ENCODE peak calls at places on chromosomes 11 and 22, in eight cellular contexts. M, O, S, Z, K, Q, P and D are unnamed samples.

GRCh38 chr22:27331526-27332281 is 469.9 kb downstream of the MN1 start:
- DNase-seq in M (peak), O (peak), S (peak), Z (peak), K (peak), Q (no peak), P (peak), D (peak)

GRCh38 chr11:104106136-104106754 is 57.7 kb downstream of the PDGFD start:
- DNase-seq in M (no peak), O (no peak), S (no peak), Z (no peak), K (no peak), Q (no peak), P (peak), D (peak)

GRCh38 chr11:43504316-43504950 is 145.7 kb downstream of the TTC17 start:
- DNase-seq in M (no peak), O (no peak), S (peak), Z (peak), K (peak), Q (peak), P (peak), D (no peak)

GRCh38 chr11:80627364-80627763 is 1186.5 kb upstream of the TENM4 start:
- DNase-seq in M (no peak), O (no peak), S (no peak), Z (peak), K (no peak), Q (no peak), P (no peak), D (no peak)

GRCh38 chr22:30204015-30204741 is 42.4 kb downstream of the LIF start:
- DNase-seq in M (no peak), O (no peak), S (no peak), Z (peak), K (no peak), Q (no peak), P (no peak), D (no peak)

GRCh38 chr11:130435671-130436070 is 7.3 kb upstream of the ADAMTS8 start:
- DNase-seq in M (no peak), O (no peak), S (no peak), Z (no peak), K (no peak), Q (no peak), P (peak), D (no peak)

GRCh38 chr11:76807206-76807875 is 24.2 kb downstream of the TSKU start:
- DNase-seq in M (peak), O (peak), S (peak), Z (peak), K (peak), Q (peak), P (peak), D (no peak)

GRCh38 chr11:132186699-132187098 is 816.3 kb downstream of the NTM start:
- DNase-seq in M (no peak), O (no peak), S (no peak), Z (peak), K (peak), Q (no peak), P (no peak), D (no peak)

GRCh38 chr11:123363556-123363955 is 66.5 kb upstream of the GRAMD1B start:
- DNase-seq in M (no peak), O (no peak), S (no peak), Z (no peak), K (no peak), Q (no peak), P (no peak), D (no peak)

GRCh38 chr22:19576460-19577421 is 52.5 kb upstream of the CLDN5 start:
- DNase-seq in M (no peak), O (no peak), S (no peak), Z (peak), K (peak), Q (peak), P (peak), D (peak)

GRCh38 chr11:690738-691633 is 4.0 kb downstream of the DEAF1 start:
- DNase-seq in M (no peak), O (no peak), S (no peak), Z (no peak), K (no peak), Q (no peak), P (peak), D (no peak)

GRCh38 chr11:25734592-25735211 is 597.2 kb upstream of the ANO3 start:
- DNase-seq in M (no peak), O (no peak), S (no peak), Z (peak), K (peak), Q (peak), P (peak), D (no peak)

GRCh38 chr11:107719062-107719461 is 7.2 kb upstream of the SLN start:
- DNase-seq in M (no peak), O (no peak), S (no peak), Z (no peak), K (no peak), Q (no peak), P (no peak), D (no peak)

GRCh38 chr22:22185217-22185616 is 59.4 kb upstream of the VPREB1 start:
- DNase-seq in M (no peak), O (no peak), S (no peak), Z (no peak), K (no peak), Q (no peak), P (no peak), D (no peak)

GRCh38 chr11:110305169-110306018 is 9.0 kb upstream of the RDX start:
- DNase-seq in M (no peak), O (no peak), S (peak), Z (peak), K (no peak), Q (no peak), P (peak), D (no peak)

GRCh38 chr22:49726022-49726681 is 101.5 kb downstream of the BRD1 start:
- DNase-seq in M (no peak), O (no peak), S (no peak), Z (no peak), K (no peak), Q (no peak), P (no peak), D (no peak)

GRCh38 chr11:2301631-2302272 is at the start of the genes C11orf21 and TSPAN32:
- DNase-seq in M (peak), O (peak), S (no peak), Z (no peak), K (no peak), Q (peak), P (peak), D (no peak)

GRCh38 chr11:79708319-79708928 is 267.6 kb upstream of the TENM4 start:
- DNase-seq in M (no peak), O (no peak), S (peak), Z (peak), K (peak), Q (peak), P (peak), D (peak)

GRCh38 chr22:49941507-49942316 is 18.9 kb upstream of the PIM3 start:
- DNase-seq in M (no peak), O (no peak), S (no peak), Z (no peak), K (no peak), Q (no peak), P (no peak), D (no peak)

GRCh38 chr22:17097062-17097461 is 12.3 kb downstream of the IL17RA start:
- DNase-seq in M (no peak), O (peak), S (no peak), Z (no peak), K (no peak), Q (no peak), P (no peak), D (no peak)

GRCh38 chr11:72741429-72741833 is 10.8 kb downstream of the ARAP1 start:
- DNase-seq in M (no peak), O (peak), S (no peak), Z (peak), K (peak), Q (peak), P (no peak), D (no peak)

GRCh38 chr11:15923169-15923568 is 433.2 kb downstream of the SOX6 start:
- DNase-seq in M (no peak), O (no peak), S (no peak), Z (peak), K (peak), Q (no peak), P (no peak), D (no peak)

GRCh38 chr11:128516467-128516778 is 70.9 kb downstream of the ETS1 start:
- DNase-seq in M (no peak), O (no peak), S (no peak), Z (no peak), K (no peak), Q (no peak), P (no peak), D (no peak)

GRCh38 chr11:128513915-128514681 is 73.3 kb downstream of the ETS1 start:
- DNase-seq in M (no peak), O (no peak), S (no peak), Z (no peak), K (no peak), Q (no peak), P (no peak), D (no peak)

GRCh38 chr11:128515766-128516466 is 71.4 kb downstream of the ETS1 start:
- DNase-seq in M (no peak), O (no peak), S (no peak), Z (no peak), K (no peak), Q (no peak), P (no peak), D (no peak)

GRCh38 chr11:128516886-128517285 is 70.5 kb downstream of the ETS1 start:
- DNase-seq in M (no peak), O (no peak), S (no peak), Z (no peak), K (no peak), Q (no peak), P (no peak), D (no peak)

GRCh38 chr11:128515086-128515485 is 72.3 kb downstream of the ETS1 start:
- DNase-seq in M (no peak), O (no peak), S (no peak), Z (no peak), K (no peak), Q (no peak), P (no peak), D (no peak)
- H3K4me3 ChIP-seq in M (no peak), O (peak), S (no peak), Z (no peak), K (no peak), Q (peak), P (no peak), D (no peak)

GRCh38 chr11:112345166-112345565 is 84.5 kb upstream of the PLET1 start:
- DNase-seq in M (no peak), O (no peak), S (no peak), Z (no peak), K (no peak), Q (no peak), P (no peak), D (no peak)

GRCh38 chr11:112343368-112344039 is 82.8 kb upstream of the PLET1 start:
- DNase-seq in M (no peak), O (no peak), S (no peak), Z (peak), K (no peak), Q (no peak), P (peak), D (no peak)

GRCh38 chr11:112346586-112346985 is 85.9 kb upstream of the PLET1 start:
- DNase-seq in M (no peak), O (no peak), S (no peak), Z (no peak), K (no peak), Q (no peak), P (no peak), D (no peak)

GRCh38 chr11:112344040-112344413 is 83.4 kb upstream of the PLET1 start:
- DNase-seq in M (no peak), O (no peak), S (no peak), Z (no peak), K (no peak), Q (no peak), P (no peak), D (no peak)

DNA sequence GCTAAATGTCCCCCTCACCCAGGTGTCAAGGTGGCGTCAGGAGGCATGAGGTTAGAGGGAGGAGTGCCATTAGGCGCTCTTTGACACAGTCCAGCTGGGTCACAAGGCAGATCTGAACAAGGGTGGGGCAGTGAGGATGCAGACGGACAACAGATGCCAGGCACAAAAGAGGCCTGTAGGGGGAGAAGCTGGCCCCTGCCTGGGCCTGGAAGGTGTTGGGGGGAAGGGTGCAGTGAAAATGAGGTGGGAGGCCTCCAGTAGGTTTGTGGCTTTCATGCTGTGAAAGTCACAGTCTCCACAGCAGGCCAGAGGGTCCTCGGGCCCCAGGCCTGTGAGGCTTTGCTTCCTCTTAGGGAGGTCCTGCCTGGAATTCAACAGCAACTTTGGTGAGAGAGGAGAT is 85.0 kb upstream of the PLET1 start:
- DNase-seq in M (no peak), O (no peak), S (no peak), Z (peak), K (peak), Q (no peak), P (no peak), D (no peak)
- TF ChIP-seq CTCF in M (no peak), O (no peak), S (no peak), Z (no peak), K (peak), Q (no peak), P (no peak), D (no peak)

DNA sequence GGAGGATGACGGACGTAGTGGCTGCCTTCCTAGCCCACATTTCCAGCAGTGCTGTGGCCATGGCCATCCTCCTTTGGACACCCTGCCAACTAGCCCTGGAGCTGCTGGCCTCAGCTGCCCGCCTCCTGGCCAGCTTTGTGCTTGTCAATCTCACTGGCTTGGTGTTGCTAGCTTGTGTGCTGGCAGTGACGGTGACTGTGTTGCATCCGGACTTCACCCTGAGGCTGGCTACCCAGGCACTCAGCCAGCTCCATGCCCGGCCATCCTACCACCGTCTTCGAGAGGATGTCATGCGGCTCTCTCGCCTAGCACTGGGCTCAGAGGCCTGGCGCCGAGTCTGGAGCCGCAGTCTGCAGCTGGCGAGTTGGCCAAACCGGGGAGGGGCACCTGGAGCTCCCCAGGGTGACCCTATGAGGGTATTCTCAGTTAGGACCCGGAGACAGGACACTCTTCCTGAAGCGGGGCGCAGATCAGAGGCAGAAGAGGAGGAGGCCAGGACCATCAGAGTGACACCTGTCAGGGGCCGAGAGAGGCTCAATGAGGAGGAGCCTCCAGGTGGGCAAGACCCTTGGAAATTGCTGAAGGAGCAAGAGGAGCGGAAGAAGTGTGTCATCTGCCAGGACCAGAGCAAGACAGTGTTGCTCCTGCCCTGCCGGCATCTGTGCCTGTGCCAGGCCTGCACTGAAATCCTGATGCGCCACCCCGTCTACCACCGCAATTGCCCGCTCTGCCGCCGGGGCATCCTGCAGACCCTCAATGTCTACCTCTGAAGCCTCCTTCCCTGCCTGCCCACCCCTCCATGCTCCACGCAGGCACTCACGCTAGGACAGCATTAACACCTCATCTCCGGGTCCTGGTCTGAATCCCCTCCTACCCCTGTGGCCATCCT is 1.6 kb downstream of the RNF26 start:
- DNase-seq in M (no peak), O (peak), S (no peak), Z (no peak), K (no peak), Q (no peak), P (no peak), D (no peak)
- H3K4me3 ChIP-seq in M (no peak), O (no peak), S (no peak), Z (peak), K (peak), Q (peak), P (no peak), D (peak)

GRCh38 chr11:94597896-94598295 is 30.7 kb downstream of the PIWIL4 start:
- DNase-seq in M (no peak), O (no peak), S (peak), Z (no peak), K (peak), Q (peak), P (peak), D (no peak)

GRCh38 chr11:94599510-94599909 is 32.3 kb downstream of the PIWIL4 start:
- DNase-seq in M (no peak), O (no peak), S (no peak), Z (no peak), K (no peak), Q (no peak), P (no peak), D (no peak)

GRCh38 chr11:94603587-94603986 is 36.4 kb downstream of the PIWIL4 start:
- DNase-seq in M (no peak), O (no peak), S (no peak), Z (no peak), K (no peak), Q (no peak), P (no peak), D (no peak)

GRCh38 chr11:94604496-94604895 is 37.3 kb downstream of the PIWIL4 start:
- DNase-seq in M (no peak), O (no peak), S (no peak), Z (no peak), K (no peak), Q (no peak), P (no peak), D (no peak)

GRCh38 chr11:94602430-94603372 is 35.5 kb downstream of the PIWIL4 start:
- DNase-seq in M (peak), O (peak), S (peak), Z (no peak), K (no peak), Q (peak), P (peak), D (no peak)
- TF ChIP-seq CTCF in M (no peak), O (peak), S (no peak), Z (no peak), K (no peak), Q (peak), P (peak), D (no peak)

DNA sequence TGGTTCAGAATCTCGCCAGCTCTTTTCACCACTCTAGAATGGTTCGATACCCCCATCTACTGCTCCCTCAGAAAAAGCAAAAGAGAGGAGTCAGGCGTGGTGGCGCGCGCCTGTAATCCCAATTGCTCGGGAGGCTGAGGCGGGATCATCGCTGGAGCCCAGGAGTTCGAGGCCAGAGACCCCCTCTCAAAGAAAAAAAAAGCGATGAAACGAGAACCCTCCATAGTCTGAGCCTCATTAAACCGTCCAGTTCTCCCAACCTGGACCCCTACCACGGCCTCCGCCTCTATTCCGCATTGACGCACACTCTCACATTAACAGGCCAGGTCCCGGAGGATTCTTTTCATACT is 439 bp downstream of the SPA17 start:
- DNase-seq in M (no peak), O (no peak), S (no peak), Z (no peak), K (no peak), Q (no peak), P (no peak), D (no peak)
- H3K4me3 ChIP-seq in M (peak), O (peak), S (peak), Z (peak), K (peak), Q (peak), P (peak), D (peak)